ENCODE peak calls at places on chromosomes 1 and 21, in six cellular contexts. One of them, this sample, is unnamed. For H3K27me3, the result is how much of the 10 kb centered on the place peaks cover.

GRCh38 chr1:18907021-18907913 is 4.9 kb upstream of the ALDH4A1 start:
- DNase-seq in esophagus muscularis mucosa: no peak
- DNase-seq in stomach: peak
- DNase-seq in GM23248: peak
- DNase-seq in adipocyte: peak
- DNase-seq in heart left ventricle: peak
- DNase-seq in this sample: peak

GRCh38 chr1:214446772-214447556 is 104.4 kb downstream of the PTPN14 start:
- DNase-seq in adipocyte: peak
- DNase-seq in GM23248: peak
- DNase-seq in stomach: peak
- DNase-seq in heart left ventricle: no peak
- DNase-seq in esophagus muscularis mucosa: no peak
- DNase-seq in this sample: no peak

GRCh38 chr1:175757381-175758015 is 14.1 kb upstream of the TNR start:
- DNase-seq in esophagus muscularis mucosa: no peak
- DNase-seq in GM23248: peak
- DNase-seq in stomach: peak
- DNase-seq in heart left ventricle: no peak
- DNase-seq in adipocyte: no peak
- DNase-seq in this sample: no peak

GRCh38 chr1:202572867-202573266 is 137.4 kb downstream of the SYT2 start:
- DNase-seq in stomach: no peak
- DNase-seq in heart left ventricle: no peak
- DNase-seq in adipocyte: no peak
- DNase-seq in GM23248: no peak
- DNase-seq in esophagus muscularis mucosa: no peak
- DNase-seq in this sample: no peak

GRCh38 chr1:211932581-211933010 is 102.0 kb upstream of the LPGAT1 start:
- DNase-seq in esophagus muscularis mucosa: peak
- DNase-seq in heart left ventricle: no peak
- DNase-seq in GM23248: no peak
- DNase-seq in adipocyte: no peak
- DNase-seq in stomach: no peak
- DNase-seq in this sample: no peak

GRCh38 chr1:58968360-58968952 is 184.6 kb upstream of the JUN start:
- DNase-seq in adipocyte: peak
- DNase-seq in GM23248: peak
- DNase-seq in heart left ventricle: peak
- DNase-seq in stomach: peak
- DNase-seq in esophagus muscularis mucosa: no peak
- DNase-seq in this sample: no peak

GRCh38 chr1:106962591-106962990 is 93.9 kb upstream of the PRMT6 start:
- DNase-seq in GM23248: peak
- DNase-seq in stomach: no peak
- DNase-seq in esophagus muscularis mucosa: no peak
- DNase-seq in heart left ventricle: no peak
- DNase-seq in adipocyte: peak
- DNase-seq in this sample: no peak

GRCh38 chr1:24888061-24888970 is 41.8 kb downstream of the RUNX3 start:
- DNase-seq in adipocyte: no peak
- DNase-seq in esophagus muscularis mucosa: no peak
- DNase-seq in stomach: peak
- DNase-seq in heart left ventricle: no peak
- DNase-seq in GM23248: no peak
- DNase-seq in this sample: no peak

GRCh38 chr1:26297057-26297790 is 9.2 kb downstream of the UBXN11 start:
- DNase-seq in heart left ventricle: no peak
- DNase-seq in esophagus muscularis mucosa: no peak
- DNase-seq in stomach: no peak
- DNase-seq in GM23248: no peak
- DNase-seq in adipocyte: no peak
- DNase-seq in this sample: no peak

GRCh38 chr1:30135729-30136128 is 587.7 kb downstream of the MATN1 start:
- DNase-seq in adipocyte: no peak
- DNase-seq in GM23248: no peak
- DNase-seq in heart left ventricle: no peak
- DNase-seq in esophagus muscularis mucosa: no peak
- DNase-seq in stomach: no peak
- DNase-seq in this sample: no peak

GRCh38 chr1:101075926-101076325 is 50.3 kb upstream of the DPH5 start:
- DNase-seq in heart left ventricle: no peak
- DNase-seq in esophagus muscularis mucosa: no peak
- DNase-seq in adipocyte: no peak
- DNase-seq in GM23248: no peak
- DNase-seq in stomach: no peak
- DNase-seq in this sample: no peak

GRCh38 chr1:106278706-106279105 is 777.8 kb upstream of the PRMT6 start:
- DNase-seq in GM23248: no peak
- DNase-seq in esophagus muscularis mucosa: no peak
- DNase-seq in stomach: no peak
- DNase-seq in adipocyte: no peak
- DNase-seq in heart left ventricle: no peak
- DNase-seq in this sample: no peak

GRCh38 chr1:145965119-145965744 is 742 bp downstream of the POLR3GL start:
- DNase-seq in esophagus muscularis mucosa: no peak
- DNase-seq in heart left ventricle: no peak
- DNase-seq in GM23248: no peak
- DNase-seq in stomach: no peak
- DNase-seq in adipocyte: no peak
- DNase-seq in this sample: no peak

GRCh38 chr1:70874063-70874462 is 173.6 kb downstream of the PTGER3 start:
- DNase-seq in adipocyte: peak
- DNase-seq in heart left ventricle: peak
- DNase-seq in esophagus muscularis mucosa: no peak
- DNase-seq in stomach: no peak
- DNase-seq in GM23248: no peak
- DNase-seq in this sample: no peak

GRCh38 chr1:85465791-85466134 is 804 bp upstream of the DDAH1 start:
- DNase-seq in esophagus muscularis mucosa: peak
- DNase-seq in heart left ventricle: no peak
- DNase-seq in GM23248: peak
- DNase-seq in stomach: no peak
- DNase-seq in adipocyte: peak
- DNase-seq in this sample: no peak

GRCh38 chr1:6271554-6271953 is 10.7 kb upstream of the GPR153 start:
- DNase-seq in stomach: no peak
- DNase-seq in esophagus muscularis mucosa: no peak
- DNase-seq in adipocyte: no peak
- DNase-seq in GM23248: peak
- DNase-seq in heart left ventricle: no peak
- DNase-seq in this sample: no peak

GRCh38 chr1:17441993-17442357 is 2.5 kb upstream of the RCC2 start:
- DNase-seq in adipocyte: no peak
- DNase-seq in esophagus muscularis mucosa: no peak
- DNase-seq in stomach: no peak
- DNase-seq in GM23248: no peak
- DNase-seq in heart left ventricle: no peak
- DNase-seq in this sample: no peak

GRCh38 chr1:52436817-52437216 is 32.4 kb downstream of the PRPF38A start:
- DNase-seq in adipocyte: no peak
- DNase-seq in esophagus muscularis mucosa: no peak
- DNase-seq in stomach: no peak
- DNase-seq in heart left ventricle: no peak
- DNase-seq in GM23248: no peak
- DNase-seq in this sample: no peak

GRCh38 chr21:34935868-34936267 is 113.2 kb downstream of the RUNX1 start:
- DNase-seq in heart left ventricle: no peak
- DNase-seq in adipocyte: no peak
- DNase-seq in esophagus muscularis mucosa: no peak
- DNase-seq in GM23248: no peak
- DNase-seq in stomach: no peak
- DNase-seq in this sample: no peak

GRCh38 chr21:34936874-34937563 is 112.1 kb downstream of the RUNX1 start:
- DNase-seq in GM23248: peak
- DNase-seq in heart left ventricle: no peak
- DNase-seq in stomach: no peak
- DNase-seq in adipocyte: no peak
- DNase-seq in esophagus muscularis mucosa: no peak
- DNase-seq in this sample: no peak

GRCh38 chr21:34938079-34938764 is 110.9 kb downstream of the RUNX1 start:
- DNase-seq in esophagus muscularis mucosa: no peak
- DNase-seq in GM23248: peak
- DNase-seq in stomach: no peak
- DNase-seq in heart left ventricle: no peak
- DNase-seq in adipocyte: peak
- DNase-seq in this sample: no peak

GRCh38 chr21:34935452-34935851 is 113.7 kb downstream of the RUNX1 start:
- DNase-seq in GM23248: peak
- DNase-seq in esophagus muscularis mucosa: no peak
- DNase-seq in adipocyte: no peak
- DNase-seq in stomach: no peak
- DNase-seq in heart left ventricle: no peak
- DNase-seq in this sample: no peak

DNA sequence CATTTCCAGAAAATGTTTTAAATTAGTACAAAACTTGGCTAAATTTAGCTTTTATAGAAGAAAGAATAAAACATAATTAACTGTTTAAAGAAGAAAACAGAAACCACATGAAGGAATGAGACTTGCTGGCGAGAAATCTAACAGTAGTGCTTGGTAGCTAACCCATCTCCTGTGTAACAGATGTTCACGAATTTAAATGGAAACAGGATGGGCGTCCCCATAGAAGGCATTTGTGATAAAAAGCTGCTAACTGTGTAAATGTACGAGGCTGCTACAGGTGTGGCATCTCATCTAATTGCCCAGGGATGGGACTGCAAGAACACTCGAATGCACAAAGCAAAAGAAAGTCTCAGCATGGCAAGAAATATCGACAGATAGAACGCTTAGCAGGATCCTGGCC is 112.8 kb downstream of the RUNX1 start:
- DNase-seq in heart left ventricle: no peak
- DNase-seq in GM23248: no peak
- DNase-seq in adipocyte: no peak
- DNase-seq in esophagus muscularis mucosa: no peak
- DNase-seq in stomach: no peak
- DNase-seq in this sample: no peak
- H3K27me3 ChIP-seq in heart left ventricle: under half
- H3K27me3 ChIP-seq in GM23248: under half
- H3K27me3 ChIP-seq in adipocyte: under half
- H3K27me3 ChIP-seq in esophagus muscularis mucosa: under half
- H3K27me3 ChIP-seq in stomach: under half
- H3K27me3 ChIP-seq in this sample: under half

GRCh38 chr1:206914138-206914537 is 7.6 kb downstream of the FCMR start:
- DNase-seq in GM23248: no peak
- DNase-seq in heart left ventricle: no peak
- DNase-seq in stomach: no peak
- DNase-seq in esophagus muscularis mucosa: no peak
- DNase-seq in adipocyte: no peak
- DNase-seq in this sample: no peak

GRCh38 chr1:206915085-206915735 is 6.5 kb downstream of the FCMR start:
- DNase-seq in stomach: no peak
- DNase-seq in adipocyte: no peak
- DNase-seq in heart left ventricle: no peak
- DNase-seq in GM23248: no peak
- DNase-seq in esophagus muscularis mucosa: no peak
- DNase-seq in this sample: no peak

GRCh38 chr1:206912445-206913095 is 9.2 kb downstream of the FCMR start:
- DNase-seq in adipocyte: peak
- DNase-seq in stomach: peak
- DNase-seq in esophagus muscularis mucosa: peak
- DNase-seq in GM23248: peak
- DNase-seq in heart left ventricle: peak
- DNase-seq in this sample: peak

GRCh38 chr1:206918076-206918475 is 3.7 kb downstream of the FCMR start:
- DNase-seq in stomach: no peak
- DNase-seq in heart left ventricle: no peak
- DNase-seq in GM23248: no peak
- DNase-seq in esophagus muscularis mucosa: no peak
- DNase-seq in adipocyte: no peak
- DNase-seq in this sample: no peak

GRCh38 chr1:206916000-206916709 is 5.6 kb downstream of the FCMR start:
- DNase-seq in adipocyte: no peak
- DNase-seq in esophagus muscularis mucosa: no peak
- DNase-seq in GM23248: no peak
- DNase-seq in stomach: no peak
- DNase-seq in heart left ventricle: no peak
- DNase-seq in this sample: no peak
- H3K27me3 ChIP-seq in adipocyte: under half
- H3K27me3 ChIP-seq in esophagus muscularis mucosa: under half
- H3K27me3 ChIP-seq in GM23248: under half
- H3K27me3 ChIP-seq in stomach: under half
- H3K27me3 ChIP-seq in heart left ventricle: under half
- H3K27me3 ChIP-seq in this sample: under half

GRCh38 chr1:37633040-37633949 is 1.4 kb downstream of the RSPO1 start:
- DNase-seq in adipocyte: no peak
- DNase-seq in stomach: no peak
- DNase-seq in esophagus muscularis mucosa: no peak
- DNase-seq in GM23248: peak
- DNase-seq in heart left ventricle: no peak
- DNase-seq in this sample: no peak

GRCh38 chr1:37635309-37635902 is 714 bp upstream of the RSPO1 start:
- DNase-seq in heart left ventricle: no peak
- DNase-seq in stomach: no peak
- DNase-seq in GM23248: no peak
- DNase-seq in adipocyte: peak
- DNase-seq in esophagus muscularis mucosa: no peak
- DNase-seq in this sample: no peak

GRCh38 chr1:37634554-37635308 is at the start of gene RSPO1:
- DNase-seq in stomach: no peak
- DNase-seq in adipocyte: peak
- DNase-seq in GM23248: peak
- DNase-seq in heart left ventricle: no peak
- DNase-seq in esophagus muscularis mucosa: no peak
- DNase-seq in this sample: no peak

GRCh38 chr1:37636435-37636834 is 1.7 kb upstream of the RSPO1 start:
- DNase-seq in heart left ventricle: no peak
- DNase-seq in esophagus muscularis mucosa: no peak
- DNase-seq in adipocyte: no peak
- DNase-seq in stomach: no peak
- DNase-seq in GM23248: no peak
- DNase-seq in this sample: no peak

DNA sequence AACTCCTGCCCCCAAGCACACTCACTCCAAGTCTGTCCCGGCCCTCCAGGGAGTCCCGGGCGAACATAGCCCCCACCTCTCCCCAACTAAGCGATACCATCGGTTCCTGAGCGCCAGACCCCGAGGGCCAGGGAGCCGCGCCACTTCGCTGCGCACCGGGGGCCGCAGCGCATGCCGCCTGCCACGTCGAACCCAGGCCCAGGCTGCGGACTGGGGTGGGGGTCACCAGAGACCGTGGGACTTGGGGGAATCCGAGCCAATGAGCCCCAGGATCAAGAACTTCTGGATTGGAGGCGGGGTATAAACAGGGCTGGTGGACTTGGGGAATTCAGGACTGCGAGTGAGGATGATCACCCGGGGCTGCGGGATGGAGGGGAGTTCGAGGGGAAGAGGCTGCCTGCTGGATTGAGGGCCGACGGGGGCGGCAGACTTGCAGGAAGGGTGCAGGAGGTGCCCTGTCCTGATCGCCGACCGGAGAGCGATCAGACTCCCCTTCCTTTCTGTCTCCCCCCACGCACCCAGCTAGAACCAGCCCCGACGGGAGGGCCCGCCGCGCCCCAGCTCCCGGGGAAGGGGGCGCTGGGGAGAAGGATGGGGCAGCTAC is 640 bp downstream of the RSPO1 start:
- DNase-seq in esophagus muscularis mucosa: no peak
- DNase-seq in GM23248: no peak
- DNase-seq in heart left ventricle: no peak
- DNase-seq in stomach: no peak
- DNase-seq in adipocyte: peak
- DNase-seq in this sample: no peak
- H3K27me3 ChIP-seq in esophagus muscularis mucosa: half or more
- H3K27me3 ChIP-seq in GM23248: half or more
- H3K27me3 ChIP-seq in heart left ventricle: under half
- H3K27me3 ChIP-seq in stomach: half or more
- H3K27me3 ChIP-seq in adipocyte: half or more
- H3K27me3 ChIP-seq in this sample: under half

GRCh38 chr1:159448181-159448580 is 8.7 kb downstream of the OR10J1 start:
- DNase-seq in adipocyte: no peak
- DNase-seq in esophagus muscularis mucosa: no peak
- DNase-seq in GM23248: no peak
- DNase-seq in stomach: no peak
- DNase-seq in heart left ventricle: no peak
- DNase-seq in this sample: no peak
- H3K27me3 ChIP-seq in adipocyte: under half
- H3K27me3 ChIP-seq in esophagus muscularis mucosa: under half
- H3K27me3 ChIP-seq in GM23248: under half
- H3K27me3 ChIP-seq in stomach: under half
- H3K27me3 ChIP-seq in heart left ventricle: under half
- H3K27me3 ChIP-seq in this sample: under half

This sample was measured in dorsolateral prefrontal cortex.